ENCODE peak calls at places on chromosomes 1 and 21, in eight cellular contexts. One of them, this sample, is unnamed.

GRCh38 chr1:47651311-47652089 is 213.7 kb downstream of the FOXD2 start:
- DNase-seq in T1000: no peak
- DNase-seq in ovary: no peak
- DNase-seq in C1 segment of cervical spinal cord: no peak
- DNase-seq in adipocyte: no peak
- DNase-seq in colonic mucosa: peak; percentile 71
- DNase-seq in Calu3: no peak
- DNase-seq in cerebellar cortex: no peak
- DNase-seq in this sample: no peak

GRCh38 chr1:98839840-98840239 is 164.8 kb downstream of the PLPPR5 start:
- DNase-seq in colonic mucosa: no peak
- DNase-seq in adipocyte: peak; percentile 62
- DNase-seq in cerebellar cortex: no peak
- DNase-seq in C1 segment of cervical spinal cord: no peak
- DNase-seq in ovary: no peak
- DNase-seq in T1000: no peak
- DNase-seq in Calu3: no peak
- DNase-seq in this sample: no peak

GRCh38 chr21:15061747-15062146 is 3.1 kb downstream of the NRIP1 start:
- DNase-seq in Calu3: no peak
- DNase-seq in ovary: no peak
- DNase-seq in adipocyte: no peak
- DNase-seq in cerebellar cortex: no peak
- DNase-seq in colonic mucosa: no peak
- DNase-seq in C1 segment of cervical spinal cord: no peak
- DNase-seq in T1000: no peak
- DNase-seq in this sample: no peak

GRCh38 chr1:175840787-175841186 is 97.4 kb upstream of the TNR start:
- DNase-seq in Calu3: no peak
- DNase-seq in ovary: no peak
- DNase-seq in colonic mucosa: no peak
- DNase-seq in cerebellar cortex: no peak
- DNase-seq in T1000: no peak
- DNase-seq in C1 segment of cervical spinal cord: no peak
- DNase-seq in adipocyte: no peak
- DNase-seq in this sample: no peak

GRCh38 chr21:29232601-29233541 is 65.9 kb upstream of the BACH1 start:
- DNase-seq in adipocyte: peak; percentile 28
- DNase-seq in colonic mucosa: no peak
- DNase-seq in ovary: no peak
- DNase-seq in Calu3: no peak
- DNase-seq in C1 segment of cervical spinal cord: no peak
- DNase-seq in cerebellar cortex: no peak
- DNase-seq in T1000: no peak
- DNase-seq in this sample: no peak

GRCh38 chr1:103170608-103171007 is 62.3 kb upstream of the COL11A1 start:
- DNase-seq in adipocyte: peak; percentile 88
- DNase-seq in colonic mucosa: no peak
- DNase-seq in cerebellar cortex: no peak
- DNase-seq in C1 segment of cervical spinal cord: no peak
- DNase-seq in ovary: no peak
- DNase-seq in Calu3: no peak
- DNase-seq in T1000: no peak
- DNase-seq in this sample: no peak

GRCh38 chr1:55362558-55362957 is 147.4 kb upstream of the USP24 start:
- DNase-seq in Calu3: no peak
- DNase-seq in C1 segment of cervical spinal cord: no peak
- DNase-seq in colonic mucosa: no peak
- DNase-seq in cerebellar cortex: no peak
- DNase-seq in adipocyte: peak; percentile 54
- DNase-seq in T1000: peak; percentile 16
- DNase-seq in ovary: no peak
- DNase-seq in this sample: no peak

GRCh38 chr1:43975249-43975961 is 645 bp downstream of the ATP6V0B start:
- DNase-seq in Calu3: peak; percentile 30
- DNase-seq in T1000: no peak
- DNase-seq in colonic mucosa: peak; percentile 84
- DNase-seq in ovary: peak; percentile 45
- DNase-seq in C1 segment of cervical spinal cord: no peak
- DNase-seq in adipocyte: peak; percentile 67
- DNase-seq in cerebellar cortex: peak; percentile 22
- DNase-seq in this sample: peak; percentile 25

GRCh38 chr1:106746448-106747085 is 309.9 kb upstream of the PRMT6 start:
- DNase-seq in cerebellar cortex: peak; percentile 84
- DNase-seq in T1000: no peak
- DNase-seq in Calu3: no peak
- DNase-seq in adipocyte: peak; percentile 30
- DNase-seq in C1 segment of cervical spinal cord: no peak
- DNase-seq in colonic mucosa: no peak
- DNase-seq in ovary: no peak
- DNase-seq in this sample: peak; percentile 61

GRCh38 chr1:148318123-148318899 is 164.8 kb downstream of the PPIAL4G start:
- DNase-seq in cerebellar cortex: no peak
- DNase-seq in adipocyte: peak; percentile 1
- DNase-seq in Calu3: no peak
- DNase-seq in T1000: no peak
- DNase-seq in colonic mucosa: no peak
- DNase-seq in ovary: no peak
- DNase-seq in C1 segment of cervical spinal cord: no peak
- DNase-seq in this sample: no peak

GRCh38 chr1:64962447-64962846 is 3.9 kb downstream of the JAK1 start:
- DNase-seq in cerebellar cortex: no peak
- DNase-seq in ovary: no peak
- DNase-seq in colonic mucosa: no peak
- DNase-seq in T1000: no peak
- DNase-seq in C1 segment of cervical spinal cord: no peak
- DNase-seq in Calu3: no peak
- DNase-seq in adipocyte: no peak
- DNase-seq in this sample: no peak

GRCh38 chr1:204446413-204447111 is 34.9 kb upstream of the PPP1R15B start:
- DNase-seq in C1 segment of cervical spinal cord: peak; percentile 54
- DNase-seq in ovary: peak; percentile 46
- DNase-seq in adipocyte: peak; percentile 75
- DNase-seq in cerebellar cortex: peak; percentile 33
- DNase-seq in T1000: no peak
- DNase-seq in colonic mucosa: peak; percentile 79
- DNase-seq in Calu3: peak; percentile 89
- DNase-seq in this sample: peak; percentile 29

GRCh38 chr1:206556047-206556747 is 48.9 kb downstream of the RASSF5 start:
- DNase-seq in ovary: no peak
- DNase-seq in T1000: no peak
- DNase-seq in adipocyte: no peak
- DNase-seq in Calu3: no peak
- DNase-seq in cerebellar cortex: no peak
- DNase-seq in C1 segment of cervical spinal cord: no peak
- DNase-seq in colonic mucosa: no peak
- DNase-seq in this sample: peak; percentile 9

GRCh38 chr21:29105218-29105617 is 25.2 kb upstream of the MAP3K7CL start:
- DNase-seq in cerebellar cortex: no peak
- DNase-seq in T1000: no peak
- DNase-seq in ovary: no peak
- DNase-seq in colonic mucosa: no peak
- DNase-seq in Calu3: no peak
- DNase-seq in adipocyte: no peak
- DNase-seq in C1 segment of cervical spinal cord: no peak
- DNase-seq in this sample: no peak

This sample was measured in G401.